ENCODE peak calls at places on chromosome 7, in eight cellular contexts. R is OCI-LY7; P is transverse colon; E is body of pancreas; S is psoas muscle; L is SJSA1; Y is brain microvascular endothelial cell; A is effector memory CD4-positive, alpha-beta T cell. B is an unnamed sample.

GRCh38 chr7:54831046-54831643 is 72.1 kb upstream of the SEC61G start:
- DNase-seq in R (no peak), P (no peak), E (no peak), S (no peak), L (peak), Y (no peak), A (no peak), B (no peak)

GRCh38 chr7:107404740-107405537 is 64.9 kb upstream of the GPR22 start:
- DNase-seq in R (no peak), P (no peak), E (no peak), S (no peak), L (no peak), Y (no peak), A (no peak), B (no peak)

GRCh38 chr7:157464111-157464970 is 127.5 kb downstream of the DNAJB6 start:
- DNase-seq in R (no peak), P (no peak), E (no peak), S (no peak), L (no peak), Y (no peak), A (no peak), B (no peak)

GRCh38 chr7:1532456-1533254 is 2.2 kb downstream of the MAFK start:
- DNase-seq in R (peak), P (peak), E (peak), S (peak), L (peak), Y (peak), A (peak), B (no peak)

GRCh38 chr7:102287465-102288146 is 938 bp downstream of the SH2B2 start:
- DNase-seq in R (peak), P (peak), E (peak), S (no peak), L (peak), Y (no peak), A (no peak), B (no peak)

GRCh38 chr7:57412168-57412567 is 37.8 kb upstream of the ZNF716 start:
- DNase-seq in R (no peak), P (no peak), E (no peak), S (no peak), L (no peak), Y (no peak), A (no peak), B (no peak)

GRCh38 chr7:48096273-48096672 is 7.2 kb downstream of the UPP1 start:
- DNase-seq in R (no peak), P (no peak), E (no peak), S (no peak), L (no peak), Y (no peak), A (no peak), B (no peak)

GRCh38 chr7:17401806-17402627 is 103.6 kb downstream of the AHR start:
- DNase-seq in R (no peak), P (no peak), E (no peak), S (no peak), L (no peak), Y (no peak), A (no peak), B (peak)

GRCh38 chr7:50730459-50731400 is 52.0 kb downstream of the GRB10 start:
- DNase-seq in R (no peak), P (no peak), E (no peak), S (no peak), L (no peak), Y (no peak), A (no peak), B (no peak)
- H3K4me3 ChIP-seq in R (no peak), P (no peak), E (no peak), S (no peak), L (no peak), Y (no peak), A (no peak), B (no peak)

DNA sequence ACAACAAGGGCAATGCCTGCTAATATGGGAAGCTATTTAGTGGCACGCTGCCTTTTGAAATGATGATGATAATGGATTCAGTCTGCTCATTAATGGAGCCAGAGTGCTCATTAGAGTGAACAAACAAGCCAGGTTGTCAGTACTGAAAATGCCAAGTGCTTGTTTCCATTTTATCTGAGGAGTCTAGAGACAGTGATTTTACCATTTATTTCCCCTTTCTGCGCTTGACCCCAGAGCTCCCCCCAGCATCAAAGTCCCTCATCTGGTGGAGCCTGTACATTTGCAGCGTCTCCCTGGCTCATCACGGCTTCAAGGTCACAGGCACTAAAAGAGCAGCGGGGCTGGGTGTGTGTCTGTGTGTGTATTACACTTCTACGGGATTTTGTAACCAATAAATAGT is 553.9 kb downstream of the TFEC start:
- DNase-seq in R (no peak), P (no peak), E (no peak), S (no peak), L (no peak), Y (no peak), A (no peak), B (no peak)
- H3K4me3 ChIP-seq in R (no peak), P (peak), E (no peak), S (peak), L (no peak), Y (peak), A (peak), B (no peak)

DNA sequence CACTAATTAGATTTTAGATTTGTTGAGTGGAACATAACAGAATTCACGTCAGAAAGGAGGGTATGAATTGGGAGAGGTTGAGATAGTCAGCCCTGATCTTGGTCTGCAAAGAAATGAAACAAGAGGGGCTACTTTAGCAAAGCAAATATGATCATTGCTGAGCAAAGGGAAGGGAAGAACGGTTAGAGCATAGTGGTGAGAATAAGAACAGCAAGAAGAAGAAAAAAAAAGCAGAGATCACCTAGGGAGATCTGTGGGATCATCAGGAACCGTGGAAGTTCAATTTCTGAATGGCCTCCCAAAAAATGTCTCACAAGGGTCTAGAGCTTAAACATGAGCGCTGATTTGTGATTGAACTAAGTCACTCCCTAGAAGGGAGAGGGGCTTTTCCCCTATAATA is 156.1 kb downstream of the DGKI start:
- DNase-seq in R (no peak), P (no peak), E (no peak), S (no peak), L (no peak), Y (no peak), A (no peak), B (no peak)
- H3K4me3 ChIP-seq in R (no peak), P (no peak), E (no peak), S (no peak), L (no peak), Y (no peak), A (no peak), B (no peak)

DNA sequence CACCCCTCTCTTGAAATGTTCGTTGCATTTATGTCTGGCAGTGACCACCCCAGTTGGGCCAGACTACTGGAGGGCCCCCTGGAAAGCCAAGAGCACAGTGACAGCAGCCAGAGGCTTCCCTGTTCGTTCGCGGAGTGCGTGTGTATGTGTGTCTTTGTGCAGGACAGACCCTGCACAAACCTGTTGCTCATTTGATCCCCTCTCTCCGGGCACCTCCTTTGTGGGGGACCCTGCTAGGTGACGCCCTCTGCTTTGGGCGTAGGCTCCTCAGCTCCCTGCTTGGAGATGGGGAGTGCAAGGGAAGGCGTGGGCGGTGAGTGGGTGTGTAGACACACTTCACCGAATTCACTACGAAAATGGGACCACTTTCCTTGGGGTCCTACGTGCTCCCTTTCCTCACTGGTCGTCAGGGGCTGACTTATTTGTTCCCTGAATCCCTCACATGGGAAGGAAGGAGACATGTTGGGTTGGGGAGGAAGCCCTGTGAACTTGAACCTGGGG is 38.7 kb downstream of the AGAP3 start:
- DNase-seq in R (no peak), P (no peak), E (no peak), S (no peak), L (no peak), Y (no peak), A (no peak), B (no peak)
- H3K4me3 ChIP-seq in R (no peak), P (no peak), E (no peak), S (peak), L (no peak), Y (no peak), A (no peak), B (no peak)

GRCh38 chr7:98283127-98283886 is 1.8 kb downstream of the BRI3 start:
- DNase-seq in R (no peak), P (peak), E (no peak), S (peak), L (no peak), Y (peak), A (no peak), B (no peak)
- H3K4me3 ChIP-seq in R (no peak), P (peak), E (peak), S (peak), L (peak), Y (peak), A (no peak), B (no peak)

GRCh38 chr7:27151341-27151944 is 940 bp downstream of the HOXA3 start:
- DNase-seq in R (no peak), P (no peak), E (no peak), S (no peak), L (no peak), Y (no peak), A (no peak), B (no peak)
- H3K4me3 ChIP-seq in R (peak), P (peak), E (no peak), S (peak), L (peak), Y (no peak), A (peak), B (peak)

GRCh38 chr7:70569335-70569819 is 562.6 kb upstream of the GALNT17 start:
- DNase-seq in R (no peak), P (no peak), E (no peak), S (no peak), L (no peak), Y (no peak), A (no peak), B (no peak)

GRCh38 chr7:70568674-70569334 is 563.1 kb upstream of the GALNT17 start:
- DNase-seq in R (no peak), P (peak), E (peak), S (peak), L (no peak), Y (no peak), A (no peak), B (no peak)

GRCh38 chr7:70571403-70571911 is 560.5 kb upstream of the GALNT17 start:
- DNase-seq in R (no peak), P (peak), E (no peak), S (no peak), L (no peak), Y (peak), A (no peak), B (no peak)

GRCh38 chr7:70570961-70571360 is 561.0 kb upstream of the GALNT17 start:
- DNase-seq in R (no peak), P (no peak), E (no peak), S (no peak), L (no peak), Y (no peak), A (no peak), B (no peak)

GRCh38 chr7:70570029-70570428 is 561.9 kb upstream of the GALNT17 start:
- DNase-seq in R (no peak), P (no peak), E (no peak), S (no peak), L (no peak), Y (no peak), A (no peak), B (no peak)
- H3K4me3 ChIP-seq in R (no peak), P (no peak), E (no peak), S (no peak), L (no peak), Y (no peak), A (no peak), B (no peak)

B was measured in GM12864.